ENCODE peak calls at places on chromosome 15, in five cellular contexts. One of them, this sample, is unnamed.

GRCh38 chr15:75694241-75695182 is 18.1 kb downstream of the CSPG4 start:
- DNase-seq in dermis blood vessel endothelial cell: peak
- DNase-seq in skeletal muscle cell: peak
- DNase-seq in naive thymus-derived CD8-positive, alpha-beta T cell: no peak
- DNase-seq in tibial artery: peak
- DNase-seq in this sample: peak

GRCh38 chr15:76390571-76390970 is 54.0 kb downstream of the ISL2 start:
- DNase-seq in dermis blood vessel endothelial cell: no peak
- DNase-seq in skeletal muscle cell: no peak
- DNase-seq in naive thymus-derived CD8-positive, alpha-beta T cell: no peak
- DNase-seq in tibial artery: no peak
- DNase-seq in this sample: no peak

GRCh38 chr15:42483677-42484076 is 7.3 kb downstream of the ZNF106 start:
- DNase-seq in dermis blood vessel endothelial cell: no peak
- DNase-seq in skeletal muscle cell: no peak
- DNase-seq in naive thymus-derived CD8-positive, alpha-beta T cell: no peak
- DNase-seq in tibial artery: no peak
- DNase-seq in this sample: no peak

GRCh38 chr15:42737529-42738328 is 801 bp upstream of the CDAN1 start:
- DNase-seq in dermis blood vessel endothelial cell: no peak
- DNase-seq in skeletal muscle cell: no peak
- DNase-seq in naive thymus-derived CD8-positive, alpha-beta T cell: peak
- DNase-seq in tibial artery: peak
- DNase-seq in this sample: no peak

GRCh38 chr15:98408231-98408630 is 240.1 kb upstream of the IGF1R start:
- DNase-seq in dermis blood vessel endothelial cell: no peak
- DNase-seq in skeletal muscle cell: no peak
- DNase-seq in naive thymus-derived CD8-positive, alpha-beta T cell: no peak
- DNase-seq in tibial artery: no peak
- DNase-seq in this sample: no peak

GRCh38 chr15:98174286-98174685 is 213.8 kb downstream of the ARRDC4 start:
- DNase-seq in dermis blood vessel endothelial cell: no peak
- DNase-seq in skeletal muscle cell: no peak
- DNase-seq in naive thymus-derived CD8-positive, alpha-beta T cell: no peak
- DNase-seq in tibial artery: no peak
- DNase-seq in this sample: no peak

GRCh38 chr15:47186071-47186470 is 531.2 kb upstream of the SEMA6D start:
- DNase-seq in dermis blood vessel endothelial cell: no peak
- DNase-seq in skeletal muscle cell: no peak
- DNase-seq in naive thymus-derived CD8-positive, alpha-beta T cell: no peak
- DNase-seq in tibial artery: no peak
- DNase-seq in this sample: no peak

GRCh38 chr15:100330221-100330620 is 11.6 kb downstream of the ADAMTS17 start:
- DNase-seq in dermis blood vessel endothelial cell: no peak
- DNase-seq in skeletal muscle cell: no peak
- DNase-seq in naive thymus-derived CD8-positive, alpha-beta T cell: no peak
- DNase-seq in tibial artery: no peak
- DNase-seq in this sample: no peak

GRCh38 chr15:95684693-95685115 is 645.8 kb upstream of the NR2F2 start:
- DNase-seq in dermis blood vessel endothelial cell: peak
- DNase-seq in skeletal muscle cell: peak
- DNase-seq in naive thymus-derived CD8-positive, alpha-beta T cell: no peak
- DNase-seq in tibial artery: no peak
- DNase-seq in this sample: peak

GRCh38 chr15:40843885-40844542 is at the start of gene SPINT1:
- DNase-seq in dermis blood vessel endothelial cell: peak
- DNase-seq in skeletal muscle cell: no peak
- DNase-seq in naive thymus-derived CD8-positive, alpha-beta T cell: peak
- DNase-seq in tibial artery: no peak
- DNase-seq in this sample: no peak

GRCh38 chr15:91472316-91472756 is 372.3 kb downstream of the SV2B start:
- DNase-seq in dermis blood vessel endothelial cell: no peak
- DNase-seq in skeletal muscle cell: no peak
- DNase-seq in naive thymus-derived CD8-positive, alpha-beta T cell: peak
- DNase-seq in tibial artery: no peak
- DNase-seq in this sample: no peak

GRCh38 chr15:32042269-32042996 is 12.1 kb downstream of the CHRNA7 start:
- DNase-seq in dermis blood vessel endothelial cell: peak
- DNase-seq in skeletal muscle cell: no peak
- DNase-seq in naive thymus-derived CD8-positive, alpha-beta T cell: no peak
- DNase-seq in tibial artery: no peak
- DNase-seq in this sample: peak

GRCh38 chr15:75348563-75349350 is 1.9 kb downstream of the NEIL1 start:
- DNase-seq in dermis blood vessel endothelial cell: peak
- DNase-seq in skeletal muscle cell: no peak
- DNase-seq in naive thymus-derived CD8-positive, alpha-beta T cell: no peak
- DNase-seq in tibial artery: no peak
- DNase-seq in this sample: peak

GRCh38 chr15:55872471-55872870 is 120.9 kb downstream of the NEDD4 start:
- DNase-seq in dermis blood vessel endothelial cell: peak
- DNase-seq in skeletal muscle cell: no peak
- DNase-seq in naive thymus-derived CD8-positive, alpha-beta T cell: no peak
- DNase-seq in tibial artery: no peak
- DNase-seq in this sample: peak

GRCh38 chr15:66780172-66780972 is 78.3 kb downstream of the SMAD6 start:
- DNase-seq in dermis blood vessel endothelial cell: peak
- DNase-seq in skeletal muscle cell: peak
- DNase-seq in naive thymus-derived CD8-positive, alpha-beta T cell: no peak
- DNase-seq in tibial artery: no peak
- DNase-seq in this sample: no peak

GRCh38 chr15:97930230-97930629 is 30.3 kb upstream of the ARRDC4 start:
- DNase-seq in dermis blood vessel endothelial cell: no peak
- DNase-seq in skeletal muscle cell: no peak
- DNase-seq in naive thymus-derived CD8-positive, alpha-beta T cell: no peak
- DNase-seq in tibial artery: no peak
- DNase-seq in this sample: no peak

GRCh38 chr15:31488437-31489204 is 162.0 kb downstream of the KLF13 start:
- DNase-seq in dermis blood vessel endothelial cell: peak
- DNase-seq in skeletal muscle cell: peak
- DNase-seq in naive thymus-derived CD8-positive, alpha-beta T cell: peak
- DNase-seq in tibial artery: peak
- DNase-seq in this sample: peak

GRCh38 chr15:40103864-40104271 is 4.8 kb downstream of the BMF start:
- DNase-seq in dermis blood vessel endothelial cell: no peak
- DNase-seq in skeletal muscle cell: no peak
- DNase-seq in naive thymus-derived CD8-positive, alpha-beta T cell: no peak
- DNase-seq in tibial artery: no peak
- DNase-seq in this sample: no peak

GRCh38 chr15:89632563-89633430 is 22.5 kb downstream of the KIF7 start:
- DNase-seq in dermis blood vessel endothelial cell: no peak
- DNase-seq in skeletal muscle cell: no peak
- DNase-seq in naive thymus-derived CD8-positive, alpha-beta T cell: no peak
- DNase-seq in tibial artery: no peak
- DNase-seq in this sample: no peak

GRCh38 chr15:92294759-92295158 is 98.9 kb upstream of the ST8SIA2 start:
- DNase-seq in dermis blood vessel endothelial cell: no peak
- DNase-seq in skeletal muscle cell: no peak
- DNase-seq in naive thymus-derived CD8-positive, alpha-beta T cell: no peak
- DNase-seq in tibial artery: no peak
- DNase-seq in this sample: no peak

This sample was measured in lung microvascular endothelial cell.